ENCODE peak calls at places on chromosome 3, in five cellular contexts. I, Y, N, L and M are unnamed samples. For H3K4me1, the result is how much of the 10 kb centered on the place peaks cover.

GRCh38 chr3:123153124-123153523 is 48.6 kb upstream of the SEC22A start:
- DNase-seq in I (no peak), Y (no peak), N (no peak), L (no peak), M (no peak)

GRCh38 chr3:128067481-128067880 is 15.2 kb downstream of the SEC61A1 start:
- DNase-seq in I (no peak), Y (no peak), N (no peak), L (no peak), M (no peak)

GRCh38 chr3:156246939-156247725 is 126.8 kb downstream of the KCNAB1 start:
- DNase-seq in I (no peak), Y (no peak), N (no peak), L (no peak), M (no peak)

GRCh38 chr3:177640319-177640997 is 443.2 kb upstream of the TBL1XR1 start:
- DNase-seq in I (no peak), Y (peak), N (no peak), L (no peak), M (no peak)

GRCh38 chr3:123719785-123720531 is 135.1 kb upstream of the HACD2 start:
- DNase-seq in I (no peak), Y (no peak), N (no peak), L (no peak), M (no peak)

GRCh38 chr3:184177331-184177731 is 2.7 kb downstream of the AP2M1 start:
- DNase-seq in I (no peak), Y (no peak), N (no peak), L (no peak), M (no peak)

GRCh38 chr3:37855363-37855970 is 6.2 kb upstream of the CTDSPL start:
- DNase-seq in I (no peak), Y (peak), N (peak), L (no peak), M (no peak)

GRCh38 chr3:104901396-104901795 is 465.3 kb upstream of the ALCAM start:
- DNase-seq in I (no peak), Y (no peak), N (no peak), L (no peak), M (no peak)

GRCh38 chr3:197352382-197352781 is 54.0 kb upstream of the DLG1 start:
- DNase-seq in I (no peak), Y (no peak), N (peak), L (no peak), M (no peak)

GRCh38 chr3:184815046-184815930 is 3.3 kb downstream of the VPS8 start:
- DNase-seq in I (peak), Y (no peak), N (peak), L (no peak), M (no peak)

GRCh38 chr3:190615607-190616006 is 101.7 kb downstream of the IL1RAP start:
- DNase-seq in I (no peak), Y (no peak), N (no peak), L (no peak), M (no peak)

GRCh38 chr3:183291511-183292031 is 38.5 kb downstream of the B3GNT5 start:
- DNase-seq in I (no peak), Y (no peak), N (peak), L (no peak), M (no peak)

GRCh38 chr3:196431193-196432136 is 762 bp downstream of the UBXN7 start:
- DNase-seq in I (no peak), Y (no peak), N (peak), L (no peak), M (no peak)

GRCh38 chr3:184249412-184250166 is at the start of gene EEF1AKMT4:
- DNase-seq in I (peak), Y (peak), N (peak), L (peak), M (peak)

GRCh38 chr3:148598619-148599018 is 99.1 kb upstream of the AGTR1 start:
- DNase-seq in I (no peak), Y (no peak), N (no peak), L (no peak), M (no peak)

GRCh38 chr3:56844536-56844935 is 42.8 kb upstream of the ARHGEF3 start:
- DNase-seq in I (no peak), Y (no peak), N (no peak), L (no peak), M (no peak)

GRCh38 chr3:128123231-128123537 is 428 bp downstream of the RUVBL1 start:
- DNase-seq in I (no peak), Y (no peak), N (no peak), L (no peak), M (no peak)

GRCh38 chr3:168197162-168197561 is 101.4 kb upstream of the GOLIM4 start:
- DNase-seq in I (no peak), Y (no peak), N (no peak), L (no peak), M (no peak)

GRCh38 chr3:25037049-25037547 is 391.0 kb upstream of the RARB start:
- DNase-seq in I (no peak), Y (no peak), N (no peak), L (no peak), M (no peak)

GRCh38 chr3:145094355-145094941 is 1066.5 kb downstream of the PLOD2 start:
- DNase-seq in I (no peak), Y (no peak), N (peak), L (no peak), M (no peak)

GRCh38 chr3:176692172-176692923 is 504.9 kb downstream of the TBL1XR1 start:
- DNase-seq in I (no peak), Y (no peak), N (no peak), L (no peak), M (no peak)

GRCh38 chr3:114974387-114974786 is 172.7 kb downstream of the ZBTB20 start:
- DNase-seq in I (no peak), Y (no peak), N (no peak), L (no peak), M (no peak)

GRCh38 chr3:50661321-50661837 is 13.3 kb upstream of the DOCK3 start:
- DNase-seq in I (no peak), Y (peak), N (no peak), L (peak), M (no peak)

GRCh38 chr3:51679318-51679717 is 8.3 kb downstream of the TEX264 start:
- DNase-seq in I (no peak), Y (no peak), N (no peak), L (no peak), M (no peak)

GRCh38 chr3:51676102-51676640 is 5.1 kb downstream of the TEX264 start:
- DNase-seq in I (no peak), Y (no peak), N (no peak), L (no peak), M (no peak)

GRCh38 chr3:51678685-51679084 is 7.6 kb downstream of the TEX264 start:
- DNase-seq in I (no peak), Y (no peak), N (no peak), L (no peak), M (no peak)

GRCh38 chr3:51678186-51678585 is 7.1 kb downstream of the TEX264 start:
- DNase-seq in I (no peak), Y (no peak), N (no peak), L (no peak), M (no peak)

GRCh38 chr3:51677358-51677757 is 6.3 kb downstream of the TEX264 start:
- DNase-seq in I (no peak), Y (no peak), N (no peak), L (no peak), M (no peak)
- H3K4me1 ChIP-seq in I (under half), Y (under half), N (under half), L (half or more), M (under half)

GRCh38 chr3:107065094-107065861 is 312.0 kb upstream of the CCDC54 start:
- DNase-seq in I (no peak), Y (no peak), N (peak), L (no peak), M (no peak)
- H3K4me1 ChIP-seq in I (under half), Y (under half), N (under half), L (under half), M (under half)

GRCh38 chr3:137768021-137768360 is 3.9 kb downstream of the SOX14 start:
- DNase-seq in I (no peak), Y (no peak), N (no peak), L (no peak), M (no peak)

GRCh38 chr3:137765310-137766033 is 1.4 kb downstream of the SOX14 start:
- DNase-seq in I (no peak), Y (peak), N (no peak), L (no peak), M (no peak)

GRCh38 chr3:137768361-137769320 is 4.5 kb downstream of the SOX14 start:
- DNase-seq in I (no peak), Y (peak), N (no peak), L (no peak), M (no peak)

GRCh38 chr3:137766069-137766960 is 2.2 kb downstream of the SOX14 start:
- DNase-seq in I (no peak), Y (peak), N (no peak), L (no peak), M (no peak)

GRCh38 chr3:137767146-137768020 is 3.3 kb downstream of the SOX14 start:
- DNase-seq in I (no peak), Y (peak), N (no peak), L (no peak), M (no peak)
- H3K4me1 ChIP-seq in I (under half), Y (under half), N (under half), L (half or more), M (under half)

GRCh38 chr3:4981160-4981687 is 2.0 kb downstream of the BHLHE40 start:
- DNase-seq in I (no peak), Y (no peak), N (peak), L (no peak), M (no peak)
- H3K4me1 ChIP-seq in I (under half), Y (under half), N (half or more), L (half or more), M (under half)

DNA sequence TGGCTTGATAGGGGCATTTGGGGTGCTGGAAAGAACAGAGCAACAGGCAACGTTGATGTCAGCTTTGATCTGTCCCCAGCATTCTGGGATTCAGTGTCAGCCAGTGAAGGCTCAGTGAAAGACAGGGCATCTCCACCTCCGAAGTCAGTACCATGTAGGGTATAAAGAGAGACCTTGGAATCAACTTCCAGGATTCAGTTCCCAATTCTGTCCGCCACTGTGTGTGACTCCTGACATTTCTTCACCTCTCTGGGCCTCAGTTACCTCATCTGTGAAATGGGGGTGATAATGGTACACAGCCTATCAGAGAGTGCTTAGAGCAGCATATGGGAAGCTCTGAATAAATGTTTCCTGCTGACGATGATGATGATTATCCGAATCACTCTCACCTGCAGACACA is 55.6 kb upstream of the FLNB start:
- DNase-seq in I (no peak), Y (no peak), N (no peak), L (no peak), M (no peak)
- H3K4me1 ChIP-seq in I (under half), Y (under half), N (under half), L (under half), M (under half)

GRCh38 chr3:149657796-149658443 is at the start of gene WWTR1:
- DNase-seq in I (peak), Y (peak), N (peak), L (no peak), M (peak)
- H3K4me1 ChIP-seq in I (under half), Y (under half), N (under half), L (under half), M (under half)

DNA sequence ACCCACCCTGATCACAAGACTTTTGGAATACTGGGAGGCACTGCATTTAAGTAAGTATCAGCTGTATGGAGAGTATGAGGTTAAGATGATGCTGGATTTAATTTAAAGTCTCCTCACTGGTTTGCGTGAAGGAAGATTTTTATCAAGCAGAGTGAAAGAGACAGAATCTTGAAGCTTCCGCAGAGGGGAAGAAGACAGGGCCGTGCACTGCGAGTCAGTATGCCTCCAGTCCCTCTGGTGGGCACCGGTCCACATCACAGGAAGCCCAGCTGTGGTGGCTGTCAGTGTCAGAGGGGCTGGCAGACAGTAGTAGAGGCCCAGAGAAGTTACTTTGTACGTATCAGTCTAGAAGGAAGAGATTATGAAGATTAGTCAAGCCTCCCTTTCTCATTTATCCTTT is 379.0 kb upstream of the TPRG1 start:
- DNase-seq in I (no peak), Y (peak), N (no peak), L (no peak), M (no peak)
- H3K4me1 ChIP-seq in I (under half), Y (under half), N (under half), L (under half), M (under half)

GRCh38 chr3:52171577-52172261 is 17.5 kb upstream of the POC1A start:
- DNase-seq in I (peak), Y (no peak), N (peak), L (no peak), M (no peak)
- H3K4me1 ChIP-seq in I (under half), Y (under half), N (under half), L (under half), M (under half)

GRCh38 chr3:134333522-134334181 is 40.6 kb downstream of the AMOTL2 start:
- DNase-seq in I (no peak), Y (peak), N (no peak), L (no peak), M (no peak)

GRCh38 chr3:134334901-134335280 is 39.4 kb downstream of the AMOTL2 start:
- DNase-seq in I (no peak), Y (peak), N (no peak), L (no peak), M (no peak)

GRCh38 chr3:134332344-134332743 is 41.9 kb downstream of the AMOTL2 start:
- DNase-seq in I (no peak), Y (peak), N (peak), L (no peak), M (no peak)

GRCh38 chr3:134336587-134336986 is 37.7 kb downstream of the AMOTL2 start:
- DNase-seq in I (no peak), Y (no peak), N (no peak), L (no peak), M (no peak)

GRCh38 chr3:134334231-134334900 is 39.9 kb downstream of the AMOTL2 start:
- DNase-seq in I (no peak), Y (peak), N (no peak), L (no peak), M (no peak)
- H3K4me1 ChIP-seq in I (half or more), Y (under half), N (under half), L (half or more), M (under half)

GRCh38 chr3:129326138-129326537 is 47.5 kb downstream of the HMCES start:
- DNase-seq in I (no peak), Y (no peak), N (no peak), L (no peak), M (no peak)

GRCh38 chr3:129324855-129325254 is 46.2 kb downstream of the HMCES start:
- DNase-seq in I (no peak), Y (no peak), N (no peak), L (no peak), M (no peak)

GRCh38 chr3:129321887-129322286 is 43.2 kb downstream of the HMCES start:
- DNase-seq in I (no peak), Y (no peak), N (no peak), L (no peak), M (no peak)

GRCh38 chr3:129325383-129325782 is 46.7 kb downstream of the HMCES start:
- DNase-seq in I (no peak), Y (no peak), N (no peak), L (no peak), M (no peak)

DNA sequence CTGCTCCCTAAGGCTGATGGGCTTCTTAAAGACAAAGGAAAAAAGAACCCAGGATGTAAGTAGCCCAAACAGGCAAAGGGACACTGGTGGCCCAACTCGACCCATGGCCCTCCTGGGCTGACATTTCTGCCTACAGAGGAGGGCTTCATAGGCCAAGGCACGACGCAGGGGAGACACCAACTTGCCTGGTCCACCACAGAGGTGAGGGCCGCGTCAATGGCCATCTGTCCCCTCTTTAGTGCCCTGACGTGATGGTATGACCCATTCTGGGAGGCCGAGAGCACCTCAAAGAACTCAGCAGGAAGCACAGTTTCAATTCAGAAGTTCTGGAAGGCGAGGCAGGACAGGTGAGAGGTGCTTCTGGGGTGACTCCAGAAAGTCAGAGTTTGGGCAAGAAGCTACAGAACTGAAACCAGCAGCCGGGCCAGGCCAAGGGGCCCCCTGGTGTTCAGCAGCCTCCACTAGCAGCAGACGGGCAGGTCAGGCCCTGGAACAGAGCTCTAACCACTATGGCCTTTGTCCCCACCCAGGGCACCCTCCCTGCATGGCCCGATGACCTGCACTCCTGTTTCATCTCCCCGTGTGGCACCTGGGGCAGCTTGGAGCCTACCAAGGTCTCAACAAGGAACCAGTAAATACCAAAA is 45.1 kb downstream of the HMCES start:
- DNase-seq in I (no peak), Y (no peak), N (no peak), L (no peak), M (no peak)
- H3K4me1 ChIP-seq in I (under half), Y (under half), N (under half), L (under half), M (under half)